ENCODE peak calls at places on chromosomes 11 and 22, in ten cellular contexts. B, I, F, R, E, N, C, S, D and M are unnamed samples.

GRCh38 chr22:43277091-43277490 is 66.1 kb downstream of the SCUBE1 start:
- DNase-seq in B (no peak), I (no peak), F (no peak), R (no peak), E (no peak), N (no peak), C (no peak), S (no peak), D (no peak), M (no peak)

GRCh38 chr11:17598700-17599459 is 51.8 kb downstream of the OTOG start:
- DNase-seq in B (peak), I (peak), F (peak), R (peak), E (peak), N (peak), C (peak), S (peak), D (peak), M (peak)

GRCh38 chr11:103024086-103024485 is 67.9 kb downstream of the DCUN1D5 start:
- DNase-seq in B (no peak), I (no peak), F (no peak), R (no peak), E (no peak), N (no peak), C (no peak), S (peak), D (no peak), M (no peak)

GRCh38 chr11:72038491-72038890 is 39.8 kb downstream of the IL18BP start:
- DNase-seq in B (no peak), I (no peak), F (peak), R (peak), E (peak), N (peak), C (peak), S (peak), D (peak), M (peak)

GRCh38 chr11:32911413-32911812 is 18.8 kb downstream of the QSER1 start:
- DNase-seq in B (no peak), I (peak), F (no peak), R (no peak), E (no peak), N (no peak), C (no peak), S (no peak), D (no peak), M (no peak)

GRCh38 chr11:47351159-47352126 is 1.1 kb downstream of the MYBPC3 start:
- DNase-seq in B (peak), I (no peak), F (no peak), R (no peak), E (peak), N (no peak), C (peak), S (no peak), D (no peak), M (peak)

GRCh38 chr22:32265882-32266767 is 11.0 kb upstream of the SLC5A4 start:
- DNase-seq in B (peak), I (peak), F (peak), R (peak), E (peak), N (peak), C (peak), S (peak), D (peak), M (peak)

GRCh38 chr11:85918910-85919794 is 64.0 kb downstream of the CCDC83 start:
- DNase-seq in B (no peak), I (no peak), F (no peak), R (no peak), E (no peak), N (no peak), C (no peak), S (no peak), D (no peak), M (no peak)

GRCh38 chr11:12074529-12075195 is 35.7 kb upstream of the MICAL2 start:
- DNase-seq in B (no peak), I (no peak), F (no peak), R (no peak), E (no peak), N (no peak), C (no peak), S (peak), D (no peak), M (no peak)

GRCh38 chr22:42468841-42469240 is 36.6 kb upstream of the NFAM1 start:
- DNase-seq in B (no peak), I (peak), F (no peak), R (no peak), E (no peak), N (no peak), C (no peak), S (peak), D (no peak), M (no peak)

GRCh38 chr11:44516688-44517301 is 48.7 kb upstream of the CD82 start:
- DNase-seq in B (no peak), I (no peak), F (no peak), R (no peak), E (no peak), N (no peak), C (no peak), S (no peak), D (no peak), M (no peak)

GRCh38 chr11:103946793-103947565 is 89.5 kb upstream of the DDI1 start:
- DNase-seq in B (no peak), I (no peak), F (no peak), R (no peak), E (no peak), N (no peak), C (no peak), S (no peak), D (no peak), M (no peak)

GRCh38 chr22:36383110-36383581 is 4.6 kb downstream of the MYH9 start:
- DNase-seq in B (no peak), I (peak), F (no peak), R (no peak), E (peak), N (peak), C (no peak), S (peak), D (no peak), M (no peak)

GRCh38 chr11:10490398-10491232 is 35.6 kb downstream of the AMPD3 start:
- DNase-seq in B (peak), I (peak), F (peak), R (peak), E (peak), N (peak), C (peak), S (peak), D (peak), M (peak)

GRCh38 chr11:94721565-94722292 is 46.4 kb upstream of the AMOTL1 start:
- DNase-seq in B (no peak), I (no peak), F (no peak), R (no peak), E (no peak), N (no peak), C (no peak), S (no peak), D (no peak), M (no peak)

GRCh38 chr11:110093407-110094297 is 460 bp downstream of the ZC3H12C start:
- DNase-seq in B (peak), I (peak), F (peak), R (peak), E (peak), N (peak), C (peak), S (peak), D (peak), M (peak)

GRCh38 chr11:35045219-35045819 is 93.7 kb upstream of the CD44 start:
- DNase-seq in B (no peak), I (no peak), F (peak), R (no peak), E (peak), N (peak), C (no peak), S (no peak), D (no peak), M (no peak)

GRCh38 chr11:14435717-14436116 is 63.9 kb downstream of the COPB1 start:
- DNase-seq in B (no peak), I (no peak), F (no peak), R (no peak), E (no peak), N (no peak), C (no peak), S (no peak), D (no peak), M (no peak)

GRCh38 chr11:90500922-90501568 is 278.2 kb upstream of the CHORDC1 start:
- DNase-seq in B (no peak), I (no peak), F (no peak), R (no peak), E (no peak), N (no peak), C (no peak), S (no peak), D (no peak), M (no peak)

GRCh38 chr11:72584933-72585597 is 89.2 kb downstream of the PDE2A start:
- DNase-seq in B (no peak), I (no peak), F (no peak), R (no peak), E (no peak), N (no peak), C (no peak), S (no peak), D (no peak), M (no peak)

GRCh38 chr11:14288189-14288935 is 70.6 kb downstream of the RRAS2 start:
- DNase-seq in B (no peak), I (no peak), F (no peak), R (no peak), E (no peak), N (no peak), C (no peak), S (peak), D (no peak), M (no peak)

GRCh38 chr22:30183861-30184278 is 62.7 kb downstream of the LIF start:
- DNase-seq in B (no peak), I (peak), F (no peak), R (no peak), E (no peak), N (no peak), C (no peak), S (peak), D (no peak), M (no peak)

DNA sequence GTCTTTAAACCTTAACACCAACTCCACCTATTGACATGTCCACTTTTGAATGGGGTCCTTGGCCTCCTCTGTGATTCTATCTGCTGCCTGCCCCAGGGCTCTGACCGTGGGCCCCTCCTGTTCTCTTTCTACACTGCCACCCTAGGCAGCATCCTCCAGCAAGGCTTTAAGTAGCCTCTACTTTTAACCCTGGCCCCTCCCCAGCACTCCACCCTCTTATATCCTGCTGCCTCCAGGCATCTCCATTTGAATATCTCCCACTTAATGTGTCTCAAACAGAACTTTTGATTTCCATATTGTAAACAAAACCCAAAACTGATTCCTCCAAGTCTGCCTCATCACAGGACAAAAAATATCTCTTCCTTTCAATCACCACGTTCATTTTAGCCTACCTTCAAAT is 90.5 kb upstream of the ARHGAP32 start:
- DNase-seq in B (no peak), I (no peak), F (no peak), R (no peak), E (no peak), N (peak), C (no peak), S (no peak), D (no peak), M (no peak)
- H3K4me3 ChIP-seq in B (no peak), I (no peak), F (no peak), R (no peak), E (no peak), N (no peak), C (no peak), S (no peak), D (no peak), M (no peak)

GRCh38 chr11:2559527-2560311 is 114.9 kb downstream of the KCNQ1 start:
- DNase-seq in B (no peak), I (no peak), F (no peak), R (no peak), E (peak), N (peak), C (no peak), S (no peak), D (no peak), M (peak)
- TF ChIP-seq CTCF in B (no peak), I (no peak), F (no peak), R (no peak), E (no peak), N (no peak), C (no peak), S (no peak), D (no peak), M (no peak)

GRCh38 chr11:8034604-8035224 is 46.3 kb upstream of the TUB start:
- DNase-seq in B (no peak), I (no peak), F (peak), R (no peak), E (no peak), N (no peak), C (no peak), S (no peak), D (no peak), M (no peak)

GRCh38 chr11:8036986-8037385 is 44.0 kb upstream of the TUB start:
- DNase-seq in B (no peak), I (no peak), F (peak), R (no peak), E (no peak), N (no peak), C (no peak), S (no peak), D (no peak), M (no peak)

GRCh38 chr11:8033791-8034585 is 46.9 kb downstream of the EIF3F start:
- DNase-seq in B (no peak), I (no peak), F (peak), R (no peak), E (no peak), N (no peak), C (no peak), S (no peak), D (no peak), M (no peak)

GRCh38 chr11:8036002-8036802 is 44.8 kb upstream of the TUB start:
- DNase-seq in B (no peak), I (no peak), F (peak), R (no peak), E (no peak), N (no peak), C (no peak), S (no peak), D (no peak), M (no peak)

GRCh38 chr11:8035225-8035846 is 45.7 kb upstream of the TUB start:
- DNase-seq in B (no peak), I (no peak), F (peak), R (no peak), E (no peak), N (no peak), C (no peak), S (no peak), D (peak), M (peak)
- H3K27ac ChIP-seq in B (no peak), I (no peak), F (no peak), R (no peak), E (no peak), N (no peak), C (peak), S (no peak), D (no peak), M (peak)

DNA sequence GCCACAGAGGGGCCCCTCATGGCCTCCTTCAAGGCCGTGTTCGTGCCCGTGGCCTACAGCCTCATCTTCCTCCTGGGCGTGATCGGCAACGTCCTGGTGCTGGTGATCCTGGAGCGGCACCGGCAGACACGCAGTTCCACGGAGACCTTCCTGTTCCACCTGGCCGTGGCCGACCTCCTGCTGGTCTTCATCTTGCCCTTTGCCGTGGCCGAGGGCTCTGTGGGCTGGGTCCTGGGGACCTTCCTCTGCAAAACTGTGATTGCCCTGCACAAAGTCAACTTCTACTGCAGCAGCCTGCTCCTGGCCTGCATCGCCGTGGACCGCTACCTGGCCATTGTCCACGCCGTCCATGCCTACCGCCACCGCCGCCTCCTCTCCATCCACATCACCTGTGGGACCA is 10.0 kb downstream of the CXCR5 start:
- DNase-seq in B (no peak), I (no peak), F (no peak), R (no peak), E (no peak), N (no peak), C (no peak), S (no peak), D (no peak), M (no peak)
- H3K4me3 ChIP-seq in B (no peak), I (no peak), F (no peak), R (no peak), E (no peak), N (no peak), C (no peak), S (no peak), D (no peak), M (no peak)

DNA sequence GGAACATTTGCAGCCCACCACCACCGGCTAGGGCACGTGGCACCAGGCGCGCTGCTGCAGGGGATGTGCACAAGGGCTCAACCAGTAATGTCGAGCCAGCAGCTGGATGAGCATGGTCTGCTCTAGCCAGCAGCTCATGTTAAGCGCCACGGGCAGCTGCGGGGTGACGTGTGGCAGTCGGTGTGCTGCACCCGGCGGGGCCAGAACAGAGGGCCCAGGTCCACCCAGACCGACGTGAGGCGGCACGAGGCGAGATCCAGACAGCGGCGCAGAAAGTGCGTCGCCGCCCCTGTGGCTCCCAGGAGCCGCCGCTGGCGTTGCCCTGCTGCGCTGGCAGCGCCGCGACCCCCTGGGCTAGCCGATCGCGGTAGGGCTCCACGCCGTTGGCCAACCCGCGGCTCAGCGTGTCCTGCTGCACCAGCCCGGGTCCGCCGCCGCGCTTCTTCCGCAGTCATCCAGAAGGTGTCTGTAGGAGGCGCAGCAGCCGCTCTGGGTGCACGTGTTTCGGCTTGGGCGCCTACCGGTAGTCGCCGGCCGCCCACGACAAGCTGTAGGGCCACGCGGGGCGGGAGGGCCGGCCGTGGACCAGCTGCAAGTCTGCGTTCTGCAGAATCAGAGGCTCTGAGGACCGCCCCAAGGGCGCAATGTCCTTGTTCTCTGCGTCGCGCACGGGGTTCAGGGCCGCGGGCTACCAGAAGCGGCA is 4.6 kb upstream of the GALR3 start:
- DNase-seq in B (peak), I (no peak), F (peak), R (peak), E (peak), N (peak), C (peak), S (peak), D (peak), M (peak)
- TF ChIP-seq CTCF in B (peak), I (no peak), F (no peak), R (peak), E (peak), N (peak), C (no peak), S (peak), D (peak), M (peak)

DNA sequence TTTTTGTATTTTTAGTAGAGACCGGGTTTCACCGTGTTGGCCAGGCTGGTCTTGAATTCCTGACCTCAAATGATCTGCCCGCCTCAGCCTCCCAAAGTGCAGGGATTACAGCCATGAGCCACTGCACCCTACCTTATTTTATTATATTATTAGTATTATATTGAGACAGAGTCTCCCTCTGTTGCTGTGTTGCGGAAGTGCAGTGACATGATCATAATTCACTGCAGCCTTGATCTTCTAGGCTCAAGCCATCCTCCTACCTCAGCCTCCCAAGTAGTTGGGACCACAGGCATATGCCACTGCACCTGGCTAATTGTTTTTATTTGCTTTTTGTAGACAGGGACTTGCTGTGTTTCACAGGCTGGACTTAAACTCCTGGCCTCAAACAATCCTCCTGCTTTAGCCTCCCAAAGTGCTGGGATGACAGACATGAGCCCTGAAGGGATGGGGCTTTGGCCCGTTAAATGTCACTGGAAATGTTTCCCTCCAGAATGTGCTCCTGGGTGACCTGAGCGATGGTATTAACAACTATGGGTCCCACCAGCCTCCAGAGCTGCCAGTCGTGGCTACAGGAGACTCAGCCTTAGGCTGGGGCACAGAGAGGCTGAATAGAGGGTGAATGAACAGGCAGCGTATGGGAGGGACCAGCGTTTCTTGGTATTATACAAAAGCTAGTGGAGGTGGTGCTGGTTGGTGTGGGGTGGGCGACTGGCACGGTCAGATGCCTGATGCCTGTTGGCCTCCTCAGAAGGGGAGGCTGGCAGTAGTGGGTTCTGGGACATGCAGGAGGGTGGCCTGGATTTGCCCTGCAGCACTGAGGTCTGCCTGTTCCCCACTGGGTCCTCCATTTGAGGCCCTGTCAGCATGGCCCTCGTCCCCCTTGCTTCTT is 7.3 kb downstream of the TANGO2 start:
- DNase-seq in B (no peak), I (peak), F (no peak), R (no peak), E (no peak), N (no peak), C (no peak), S (no peak), D (no peak), M (no peak)
- H3K27ac ChIP-seq in B (no peak), I (no peak), F (no peak), R (peak), E (no peak), N (no peak), C (no peak), S (no peak), D (no peak), M (peak)

GRCh38 chr11:120565436-120566155 is 54.0 kb downstream of the GRIK4 start:
- DNase-seq in B (no peak), I (no peak), F (no peak), R (no peak), E (no peak), N (no peak), C (no peak), S (peak), D (no peak), M (no peak)
- H3K4me3 ChIP-seq in B (peak), I (no peak), F (no peak), R (peak), E (no peak), N (no peak), C (peak), S (no peak), D (no peak), M (peak)

GRCh38 chr11:124470516-124471231 is 25.2 kb upstream of the OR8B8 start:
- DNase-seq in B (no peak), I (no peak), F (no peak), R (peak), E (no peak), N (no peak), C (peak), S (no peak), D (no peak), M (no peak)

GRCh38 chr11:124473476-124473875 is 28.0 kb upstream of the OR8B8 start:
- DNase-seq in B (no peak), I (no peak), F (no peak), R (no peak), E (no peak), N (no peak), C (no peak), S (no peak), D (no peak), M (no peak)

GRCh38 chr11:124474779-124475178 is 29.3 kb upstream of the OR8B8 start:
- DNase-seq in B (no peak), I (no peak), F (no peak), R (no peak), E (no peak), N (no peak), C (no peak), S (no peak), D (no peak), M (no peak)

GRCh38 chr11:124475265-124475664 is 29.8 kb upstream of the OR8B8 start:
- DNase-seq in B (no peak), I (no peak), F (no peak), R (no peak), E (no peak), N (no peak), C (no peak), S (no peak), D (no peak), M (no peak)

DNA sequence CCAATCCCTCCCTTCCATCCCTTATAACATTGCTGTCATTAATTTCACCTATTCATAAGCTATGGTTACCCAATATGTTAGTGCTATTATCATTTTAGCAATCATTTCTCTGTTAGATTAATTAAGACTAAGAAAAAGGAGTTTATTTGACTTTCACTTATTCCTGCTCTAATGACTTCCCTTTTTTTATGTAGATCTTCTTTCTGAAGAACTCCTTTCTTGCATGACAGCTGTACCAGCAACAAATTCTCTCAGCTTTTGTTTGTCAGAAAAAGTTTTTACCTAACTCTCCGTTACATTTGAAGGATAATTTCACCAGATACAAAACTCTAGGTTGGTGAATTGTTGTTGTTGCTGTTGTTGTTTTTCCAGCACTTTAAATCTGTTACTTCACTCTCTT is 28.6 kb upstream of the OR8B8 start:
- DNase-seq in B (no peak), I (no peak), F (no peak), R (no peak), E (no peak), N (no peak), C (no peak), S (no peak), D (no peak), M (no peak)
- TF ChIP-seq CTCF in B (no peak), I (no peak), F (no peak), R (no peak), E (no peak), N (no peak), C (no peak), S (no peak), D (no peak), M (no peak)